ENCODE peak calls at places on chromosomes 4 and X, in nine cellular contexts. One of them, this sample, is unnamed.
A peak's percentile ranks its signal among the peaks of the same experiment; 100 is the strongest.

GRCh38 chr4:74536557-74536956 is 91.6 kb downstream of the AREG start:
- DNase-seq in tibial nerve: no peak
- DNase-seq in activated CD8-positive, alpha-beta memory T cell treated with anti-CD3 and anti-CD28 coated beads, Interleukin-2, amount 10 ng/mL, durations not matched to agents 7 days and 5 days: no peak
- DNase-seq in NCI-H1930: no peak
- DNase-seq in SK-N-MC: no peak
- DNase-seq in BJ: no peak
- DNase-seq in activated CD4-positive, alpha-beta T cell treated with anti-CD3 and anti-CD28 coated beads, Interleukin-2, amount 50 U/mL, for 1 hour: no peak
- DNase-seq in NCI-H2081: no peak
- DNase-seq in fibroblast of mammary gland: peak; percentile 62
- DNase-seq in this sample: no peak

GRCh38 chr4:106587558-106587957 is 219.0 kb upstream of the GIMD1 start:
- DNase-seq in tibial nerve: no peak
- DNase-seq in activated CD8-positive, alpha-beta memory T cell treated with anti-CD3 and anti-CD28 coated beads, Interleukin-2, amount 10 ng/mL, durations not matched to agents 7 days and 5 days: no peak
- DNase-seq in NCI-H1930: no peak
- DNase-seq in SK-N-MC: no peak
- DNase-seq in BJ: peak; percentile 84
- DNase-seq in activated CD4-positive, alpha-beta T cell treated with anti-CD3 and anti-CD28 coated beads, Interleukin-2, amount 50 U/mL, for 1 hour: no peak
- DNase-seq in NCI-H2081: no peak
- DNase-seq in fibroblast of mammary gland: peak; percentile 64
- DNase-seq in this sample: no peak

GRCh38 chr4:173317003-173317402 is 17.2 kb downstream of the HMGB2 start:
- DNase-seq in tibial nerve: no peak
- DNase-seq in activated CD8-positive, alpha-beta memory T cell treated with anti-CD3 and anti-CD28 coated beads, Interleukin-2, amount 10 ng/mL, durations not matched to agents 7 days and 5 days: no peak
- DNase-seq in NCI-H1930: peak; percentile 15
- DNase-seq in SK-N-MC: no peak
- DNase-seq in BJ: no peak
- DNase-seq in activated CD4-positive, alpha-beta T cell treated with anti-CD3 and anti-CD28 coated beads, Interleukin-2, amount 50 U/mL, for 1 hour: no peak
- DNase-seq in NCI-H2081: peak; percentile 5
- DNase-seq in fibroblast of mammary gland: no peak
- DNase-seq in this sample: no peak

GRCh38 chrX:143664302-143664701 is 28.4 kb upstream of the SLITRK4 start:
- DNase-seq in tibial nerve: no peak
- DNase-seq in activated CD8-positive, alpha-beta memory T cell treated with anti-CD3 and anti-CD28 coated beads, Interleukin-2, amount 10 ng/mL, durations not matched to agents 7 days and 5 days: no peak
- DNase-seq in NCI-H1930: no peak
- DNase-seq in SK-N-MC: no peak
- DNase-seq in BJ: no peak
- DNase-seq in activated CD4-positive, alpha-beta T cell treated with anti-CD3 and anti-CD28 coated beads, Interleukin-2, amount 50 U/mL, for 1 hour: no peak
- DNase-seq in NCI-H2081: peak; percentile 43
- DNase-seq in fibroblast of mammary gland: peak; percentile 24
- DNase-seq in this sample: no peak

GRCh38 chr4:140764785-140765392 is 8.7 kb upstream of the TBC1D9 start:
- DNase-seq in tibial nerve: no peak
- DNase-seq in activated CD8-positive, alpha-beta memory T cell treated with anti-CD3 and anti-CD28 coated beads, Interleukin-2, amount 10 ng/mL, durations not matched to agents 7 days and 5 days: no peak
- DNase-seq in NCI-H1930: no peak
- DNase-seq in SK-N-MC: no peak
- DNase-seq in BJ: no peak
- DNase-seq in activated CD4-positive, alpha-beta T cell treated with anti-CD3 and anti-CD28 coated beads, Interleukin-2, amount 50 U/mL, for 1 hour: no peak
- DNase-seq in NCI-H2081: no peak
- DNase-seq in fibroblast of mammary gland: no peak
- DNase-seq in this sample: no peak

GRCh38 chrX:109626637-109627036 is 1.7 kb upstream of the KCNE5 start:
- DNase-seq in tibial nerve: no peak
- DNase-seq in activated CD8-positive, alpha-beta memory T cell treated with anti-CD3 and anti-CD28 coated beads, Interleukin-2, amount 10 ng/mL, durations not matched to agents 7 days and 5 days: no peak
- DNase-seq in NCI-H1930: no peak
- DNase-seq in SK-N-MC: no peak
- DNase-seq in BJ: no peak
- DNase-seq in activated CD4-positive, alpha-beta T cell treated with anti-CD3 and anti-CD28 coated beads, Interleukin-2, amount 50 U/mL, for 1 hour: no peak
- DNase-seq in NCI-H2081: no peak
- DNase-seq in fibroblast of mammary gland: no peak
- DNase-seq in this sample: no peak

GRCh38 chrX:21799767-21800166 is 39.6 kb upstream of the MBTPS2 start:
- DNase-seq in tibial nerve: no peak
- DNase-seq in activated CD8-positive, alpha-beta memory T cell treated with anti-CD3 and anti-CD28 coated beads, Interleukin-2, amount 10 ng/mL, durations not matched to agents 7 days and 5 days: no peak
- DNase-seq in NCI-H1930: no peak
- DNase-seq in SK-N-MC: no peak
- DNase-seq in BJ: no peak
- DNase-seq in activated CD4-positive, alpha-beta T cell treated with anti-CD3 and anti-CD28 coated beads, Interleukin-2, amount 50 U/mL, for 1 hour: no peak
- DNase-seq in NCI-H2081: no peak
- DNase-seq in fibroblast of mammary gland: no peak
- DNase-seq in this sample: no peak

GRCh38 chr4:139625487-139625886 is 40.1 kb upstream of the MGST2 start:
- DNase-seq in tibial nerve: no peak
- DNase-seq in activated CD8-positive, alpha-beta memory T cell treated with anti-CD3 and anti-CD28 coated beads, Interleukin-2, amount 10 ng/mL, durations not matched to agents 7 days and 5 days: no peak
- DNase-seq in NCI-H1930: no peak
- DNase-seq in SK-N-MC: no peak
- DNase-seq in BJ: no peak
- DNase-seq in activated CD4-positive, alpha-beta T cell treated with anti-CD3 and anti-CD28 coated beads, Interleukin-2, amount 50 U/mL, for 1 hour: no peak
- DNase-seq in NCI-H2081: no peak
- DNase-seq in fibroblast of mammary gland: no peak
- DNase-seq in this sample: no peak

GRCh38 chrX:154490021-154490413 is 412 bp downstream of the SLC10A3 start:
- DNase-seq in tibial nerve: no peak
- DNase-seq in activated CD8-positive, alpha-beta memory T cell treated with anti-CD3 and anti-CD28 coated beads, Interleukin-2, amount 10 ng/mL, durations not matched to agents 7 days and 5 days: peak; percentile 66
- DNase-seq in NCI-H1930: no peak
- DNase-seq in SK-N-MC: no peak
- DNase-seq in BJ: no peak
- DNase-seq in activated CD4-positive, alpha-beta T cell treated with anti-CD3 and anti-CD28 coated beads, Interleukin-2, amount 50 U/mL, for 1 hour: no peak
- DNase-seq in NCI-H2081: no peak
- DNase-seq in fibroblast of mammary gland: peak; percentile 66
- DNase-seq in this sample: no peak

GRCh38 chrX:97267916-97268680 is 384.4 kb downstream of the RPA4 start:
- DNase-seq in tibial nerve: no peak
- DNase-seq in activated CD8-positive, alpha-beta memory T cell treated with anti-CD3 and anti-CD28 coated beads, Interleukin-2, amount 10 ng/mL, durations not matched to agents 7 days and 5 days: no peak
- DNase-seq in NCI-H1930: no peak
- DNase-seq in SK-N-MC: no peak
- DNase-seq in BJ: no peak
- DNase-seq in activated CD4-positive, alpha-beta T cell treated with anti-CD3 and anti-CD28 coated beads, Interleukin-2, amount 50 U/mL, for 1 hour: no peak
- DNase-seq in NCI-H2081: no peak
- DNase-seq in fibroblast of mammary gland: peak; percentile 47
- DNase-seq in this sample: no peak

GRCh38 chrX:118847676-118848075 is 24.1 kb downstream of the ZCCHC12 start:
- DNase-seq in tibial nerve: no peak
- DNase-seq in activated CD8-positive, alpha-beta memory T cell treated with anti-CD3 and anti-CD28 coated beads, Interleukin-2, amount 10 ng/mL, durations not matched to agents 7 days and 5 days: no peak
- DNase-seq in NCI-H1930: peak; percentile 49
- DNase-seq in SK-N-MC: peak; percentile 34
- DNase-seq in BJ: no peak
- DNase-seq in activated CD4-positive, alpha-beta T cell treated with anti-CD3 and anti-CD28 coated beads, Interleukin-2, amount 50 U/mL, for 1 hour: no peak
- DNase-seq in NCI-H2081: peak; percentile 88
- DNase-seq in fibroblast of mammary gland: peak; percentile 53
- DNase-seq in this sample: no peak

GRCh38 chr4:144650311-144650820 is 4.4 kb downstream of the HHIP start:
- DNase-seq in tibial nerve: no peak
- DNase-seq in activated CD8-positive, alpha-beta memory T cell treated with anti-CD3 and anti-CD28 coated beads, Interleukin-2, amount 10 ng/mL, durations not matched to agents 7 days and 5 days: no peak
- DNase-seq in NCI-H1930: peak; percentile 50
- DNase-seq in SK-N-MC: peak; percentile 10
- DNase-seq in BJ: no peak
- DNase-seq in activated CD4-positive, alpha-beta T cell treated with anti-CD3 and anti-CD28 coated beads, Interleukin-2, amount 50 U/mL, for 1 hour: no peak
- DNase-seq in NCI-H2081: no peak
- DNase-seq in fibroblast of mammary gland: no peak
- DNase-seq in this sample: no peak

GRCh38 chrX:30308263-30309138 is 689 bp downstream of the NR0B1 start:
- DNase-seq in tibial nerve: no peak
- DNase-seq in activated CD8-positive, alpha-beta memory T cell treated with anti-CD3 and anti-CD28 coated beads, Interleukin-2, amount 10 ng/mL, durations not matched to agents 7 days and 5 days: no peak
- DNase-seq in NCI-H1930: peak; percentile 59
- DNase-seq in SK-N-MC: no peak
- DNase-seq in BJ: no peak
- DNase-seq in activated CD4-positive, alpha-beta T cell treated with anti-CD3 and anti-CD28 coated beads, Interleukin-2, amount 50 U/mL, for 1 hour: no peak
- DNase-seq in NCI-H2081: peak; percentile 44
- DNase-seq in fibroblast of mammary gland: peak; percentile 15
- DNase-seq in this sample: no peak

GRCh38 chr4:73603307-73603710 is 16.9 kb downstream of the RASSF6 start:
- DNase-seq in tibial nerve: no peak
- DNase-seq in activated CD8-positive, alpha-beta memory T cell treated with anti-CD3 and anti-CD28 coated beads, Interleukin-2, amount 10 ng/mL, durations not matched to agents 7 days and 5 days: no peak
- DNase-seq in NCI-H1930: no peak
- DNase-seq in SK-N-MC: peak; percentile 48
- DNase-seq in BJ: no peak
- DNase-seq in activated CD4-positive, alpha-beta T cell treated with anti-CD3 and anti-CD28 coated beads, Interleukin-2, amount 50 U/mL, for 1 hour: no peak
- DNase-seq in NCI-H2081: no peak
- DNase-seq in fibroblast of mammary gland: peak; percentile 89
- DNase-seq in this sample: no peak